ENCODE peak calls at places on chromosome 9, in five cellular contexts. R is pancreas, A is fibroblast of lung, U is suprapubic skin, C is right cardiac atrium. F is an unnamed sample.

GRCh38 chr9:121680236-121680635 is 28.8 kb downstream of the DAB2IP start:
- DNase-seq in C (no peak), U (no peak), R (no peak), A (no peak), F (no peak)

GRCh38 chr9:38232895-38233294 is 159.6 kb upstream of the ALDH1B1 start:
- DNase-seq in C (no peak), U (no peak), A (no peak), R (no peak), F (no peak)

GRCh38 chr9:114777841-114778240 is 28.0 kb downstream of the TNFSF15 start:
- DNase-seq in C (no peak), U (no peak), A (no peak), R (no peak), F (no peak)

GRCh38 chr9:99870126-99870525 is 36.3 kb upstream of the STX17 start:
- DNase-seq in R (no peak), U (no peak), A (no peak), C (no peak), F (no peak)

GRCh38 chr9:73215249-73215648 is 63.6 kb downstream of the ANXA1 start:
- DNase-seq in U (no peak), A (no peak), R (no peak), C (no peak), F (no peak)

GRCh38 chr9:97556036-97556720 is 54.7 kb downstream of the TMOD1 start:
- DNase-seq in A (no peak), C (peak), U (no peak), R (no peak), F (no peak)

GRCh38 chr9:33404782-33405362 is 2.5 kb upstream of the AQP7 start:
- DNase-seq in C (no peak), U (no peak), R (no peak), A (no peak), F (no peak)

GRCh38 chr9:38026021-38026809 is 42.8 kb downstream of the SHB start:
- DNase-seq in R (no peak), C (peak), U (no peak), A (peak), F (no peak)

GRCh38 chr9:115456515-115456914 is 338.6 kb upstream of the TNC start:
- DNase-seq in R (no peak), C (no peak), A (peak), U (no peak), F (no peak)

GRCh38 chr9:106305428-106306133 is 557.4 kb upstream of the ZNF462 start:
- DNase-seq in U (no peak), C (no peak), R (no peak), A (no peak), F (no peak)

GRCh38 chr9:116316231-116316630 is 162.6 kb downstream of the PAPPA start:
- DNase-seq in A (no peak), U (no peak), R (no peak), C (no peak), F (no peak)

GRCh38 chr9:88974641-88975040 is 16.6 kb upstream of the S1PR3 start:
- DNase-seq in U (peak), R (no peak), C (no peak), A (no peak), F (no peak)

GRCh38 chr9:136305822-136306690 is 2.2 kb upstream of the CCDC187 start:
- DNase-seq in C (peak), R (no peak), U (no peak), A (no peak), F (no peak)

GRCh38 chr9:124795881-124796415 is 19.0 kb downstream of the OLFML2A start:
- DNase-seq in R (no peak), A (no peak), U (no peak), C (peak), F (no peak)

GRCh38 chr9:92986175-92987110 is 39.1 kb downstream of the FGD3 start:
- DNase-seq in C (no peak), A (peak), U (no peak), R (no peak), F (peak)

GRCh38 chr9:21624675-21625477 is 142.8 kb upstream of the IFNE start:
- DNase-seq in C (no peak), U (no peak), R (no peak), A (no peak), F (no peak)

GRCh38 chr9:105693435-105694275 is 686 bp upstream of the TMEM38B start:
- DNase-seq in U (no peak), R (no peak), A (no peak), C (no peak), F (no peak)

GRCh38 chr9:37787059-37787458 is 2.2 kb upstream of the EXOSC3 start:
- DNase-seq in R (no peak), C (peak), U (peak), A (no peak), F (no peak)

GRCh38 chr9:81826541-81826906 is 101.7 kb upstream of the SPATA31D4 start:
- DNase-seq in A (peak), C (peak), R (peak), U (no peak), F (peak)

GRCh38 chr9:113794721-113795120 is 81.4 kb upstream of the ZNF618 start:
- DNase-seq in U (no peak), R (no peak), A (no peak), C (no peak), F (no peak)

GRCh38 chr9:100104314-100104713 is 5.3 kb downstream of the INVS start:
- DNase-seq in R (no peak), A (no peak), C (no peak), U (no peak), F (no peak)

GRCh38 chr9:126071076-126071750 is 255.4 kb upstream of the MVB12B start:
- DNase-seq in R (no peak), U (no peak), C (no peak), A (no peak), F (no peak)

GRCh38 chr9:127809002-127809561 is 6.4 kb downstream of the FPGS start:
- DNase-seq in R (no peak), C (no peak), A (no peak), U (no peak), F (no peak)
- H3K27ac ChIP-seq in R (no peak), C (peak), A (no peak), U (no peak), F (no peak)

GRCh38 chr9:83623634-83623991 is 670 bp downstream of the IDNK start:
- DNase-seq in U (no peak), A (no peak), C (no peak), R (no peak), F (no peak)
- H3K27ac ChIP-seq in U (peak), A (peak), C (peak), R (peak), F (peak)

GRCh38 chr9:75170898-75171360 is 82.6 kb downstream of the OSTF1 start:
- DNase-seq in U (no peak), A (no peak), C (no peak), R (no peak), F (no peak)

GRCh38 chr9:75167281-75167680 is 79.0 kb downstream of the OSTF1 start:
- DNase-seq in R (no peak), U (no peak), A (no peak), C (no peak), F (no peak)

GRCh38 chr9:75164573-75164972 is 76.3 kb downstream of the OSTF1 start:
- DNase-seq in U (no peak), A (no peak), C (no peak), R (no peak), F (no peak)

GRCh38 chr9:75168270-75169185 is 80.2 kb downstream of the OSTF1 start:
- DNase-seq in C (no peak), A (peak), U (no peak), R (no peak), F (no peak)

DNA sequence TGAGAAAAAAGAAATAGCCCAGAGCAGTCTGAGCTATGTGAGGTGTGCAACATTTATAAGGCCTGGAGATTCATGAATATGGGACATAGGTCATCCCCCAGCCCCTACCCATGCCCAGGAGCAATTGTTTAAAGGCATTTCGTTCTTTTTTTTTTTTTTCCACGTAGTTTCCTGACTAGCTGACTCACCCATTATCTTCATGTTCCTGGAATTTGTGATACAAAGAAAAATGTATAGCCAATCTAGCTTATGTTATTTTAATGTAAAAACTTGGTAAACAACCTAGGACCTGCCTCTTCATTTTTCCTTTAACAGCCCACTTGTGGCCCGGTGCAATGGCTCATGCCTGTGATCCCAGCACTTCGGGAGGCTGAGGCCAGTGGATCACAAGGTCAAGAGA is 81.3 kb downstream of the OSTF1 start:
- DNase-seq in U (no peak), R (no peak), A (no peak), C (no peak), F (no peak)
- H3K27ac ChIP-seq in U (no peak), R (no peak), A (no peak), C (peak), F (no peak)

DNA sequence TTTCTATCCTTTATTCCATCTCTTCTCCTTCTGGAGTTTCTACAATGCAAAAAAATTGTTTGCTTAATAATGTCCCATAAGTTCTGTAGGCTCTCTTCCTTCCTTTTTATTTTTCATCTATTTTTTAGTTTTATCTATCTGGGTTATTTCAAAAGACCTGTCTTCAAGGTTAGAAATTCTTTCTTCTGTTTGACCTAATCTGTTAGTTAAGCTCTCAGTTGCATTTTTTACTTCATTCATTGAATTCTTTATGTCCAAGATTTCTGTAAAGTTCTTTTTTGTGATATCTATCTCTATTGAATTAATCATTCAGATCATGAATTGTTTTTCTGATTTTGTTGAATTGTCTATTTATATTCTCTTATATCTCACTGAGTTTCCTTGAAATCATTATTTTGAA is 145.9 kb upstream of the TLE4 start:
- DNase-seq in A (no peak), C (no peak), R (no peak), U (no peak), F (no peak)
- H3K27ac ChIP-seq in A (no peak), C (no peak), R (no peak), U (no peak), F (no peak)

GRCh38 chr9:132301521-132301920 is 53.3 kb downstream of the SETX start:
- DNase-seq in A (peak), C (no peak), U (no peak), R (no peak), F (no peak)
- H3K27ac ChIP-seq in A (no peak), C (no peak), U (no peak), R (no peak), F (no peak)

F was measured in caudate nucleus.